ENCODE peak calls at places on chromosomes 16 and 17, in ten cellular contexts. B is thyroid gland, P is transverse colon, R is NCI-H1105 treated with DMSO at 0.1 percent for 48 hours, Y is AG08395, I is nucleus accumbens, D is AG04450, O is MV-4-11, V is EH, M is NCI-H2081. K is an unnamed sample.

GRCh38 chr17:28722413-28723158 is 2.8 kb downstream of the RPL23A start:
- DNase-seq in D (no peak), O (no peak), Y (no peak), I (no peak), R (no peak), B (no peak), M (no peak), P (no peak), V (no peak), K (no peak)

GRCh38 chr16:21156767-21157467 is 1.6 kb upstream of the LDAF1 start:
- DNase-seq in B (peak; percentile 33), R (peak; percentile 64), Y (peak; percentile 89), V (peak; percentile 84), M (peak; percentile 61), I (no peak), P (peak; percentile 30), O (peak; percentile 11), D (no peak), K (no peak)

GRCh38 chr17:7686221-7687071 is 844 bp downstream of the TP53 start:
- DNase-seq in R (peak; percentile 96), I (no peak), D (peak; percentile 55), O (peak; percentile 92), B (peak; percentile 80), Y (peak; percentile 72), V (peak; percentile 83), P (peak; percentile 80), M (peak; percentile 82), K (peak; percentile 92)

GRCh38 chr16:4021070-4021779 is 95.0 kb downstream of the ADCY9 start:
- DNase-seq in I (no peak), V (peak; percentile 17), Y (no peak), P (peak; percentile 87), R (peak; percentile 86), M (peak; percentile 99), O (no peak), D (no peak), B (peak; percentile 92), K (no peak)

GRCh38 chr16:18803569-18804462 is 2.5 kb upstream of the ARL6IP1 start:
- DNase-seq in I (no peak), O (peak; percentile 42), D (no peak), M (no peak), P (no peak), B (no peak), Y (peak; percentile 4), V (peak; percentile 57), R (no peak), K (no peak)

GRCh38 chr16:14301150-14302030 is 230.3 kb downstream of the MRTFB start:
- DNase-seq in O (no peak), I (no peak), M (no peak), P (peak; percentile 38), D (no peak), B (peak; percentile 37), V (peak; percentile 47), Y (peak; percentile 37), R (peak; percentile 22), K (no peak)

GRCh38 chr17:17752822-17753448 is 71.7 kb downstream of the RAI1 start:
- DNase-seq in V (no peak), Y (no peak), D (no peak), B (no peak), I (no peak), R (no peak), P (no peak), M (no peak), O (no peak), K (no peak)

GRCh38 chr16:70687172-70687531 is 1.3 kb upstream of the MTSS2 start:
- DNase-seq in M (no peak), B (no peak), P (no peak), V (no peak), I (no peak), Y (no peak), R (no peak), O (no peak), D (no peak), K (no peak)

GRCh38 chr17:42886283-42887176 is 14.1 kb upstream of the G6PC1 start:
- DNase-seq in R (no peak), B (no peak), M (no peak), O (peak; percentile 22), I (no peak), V (no peak), Y (no peak), D (no peak), P (no peak), K (peak; percentile 38)

GRCh38 chr16:88376053-88376834 is 6.5 kb upstream of the ZNF469 start:
- DNase-seq in M (no peak), I (no peak), O (no peak), Y (no peak), P (no peak), V (no peak), R (no peak), D (no peak), B (no peak), K (peak; percentile 82)

GRCh38 chr17:80754846-80755245 is 210.2 kb downstream of the RPTOR start:
- DNase-seq in Y (no peak), R (no peak), P (no peak), V (no peak), I (no peak), M (no peak), O (no peak), B (no peak), D (no peak), K (peak; percentile 41)